ENCODE peak calls at places on chromosomes 16 and 17, in four cellular contexts. X, B, W and M are unnamed samples.

GRCh38 chr17:9148908-9149536 is 127.7 kb downstream of the NTN1 start:
- DNase-seq in B (no peak), W (no peak), X (no peak), M (no peak)

GRCh38 chr17:74815671-74816370 is 39.7 kb upstream of the NAT9 start:
- DNase-seq in B (peak), X (no peak), W (no peak), M (peak)

GRCh38 chr16:83118365-83118764 is 491.6 kb downstream of the CDH13 start:
- DNase-seq in B (no peak), W (no peak), X (no peak), M (no peak)

GRCh38 chr17:68125471-68125870 is 89.9 kb downstream of the KPNA2 start:
- DNase-seq in B (no peak), X (no peak), W (no peak), M (no peak)

GRCh38 chr17:49292901-49293300 is 62.3 kb upstream of the PHOSPHO1 start:
- DNase-seq in W (no peak), B (no peak), X (no peak), M (no peak)

GRCh38 chr17:77892469-77893143 is 65.9 kb upstream of the TNRC6C start:
- DNase-seq in W (no peak), B (no peak), X (no peak), M (peak)

GRCh38 chr16:10885246-10885645 is 8.2 kb downstream of the CIITA start:
- DNase-seq in X (no peak), B (no peak), W (no peak), M (no peak)

GRCh38 chr16:85528528-85529387 is 84.4 kb upstream of the GSE1 start:
- DNase-seq in B (no peak), X (peak), W (no peak), M (no peak)

GRCh38 chr17:54662978-54663876 is 237.4 kb upstream of the TOM1L1 start:
- DNase-seq in X (no peak), W (no peak), B (no peak), M (no peak)

GRCh38 chr17:47373002-47373401 is 49.2 kb downstream of the EFCAB13 start:
- DNase-seq in B (no peak), X (no peak), W (no peak), M (no peak)

GRCh38 chr16:30924086-30924714 is 828 bp downstream of the FBXL19 start:
- DNase-seq in W (no peak), B (no peak), X (peak), M (no peak)

GRCh38 chr16:69709456-69710084 is 16.8 kb downstream of the NQO1 start:
- DNase-seq in W (peak), B (peak), X (peak), M (peak)

GRCh38 chr16:71230122-71230845 is at the start of gene HYDIN:
- DNase-seq in W (peak), X (no peak), B (peak), M (peak)

GRCh38 chr17:74864866-74865395 is 5.2 kb upstream of the GRIN2C start:
- DNase-seq in B (peak), X (peak), W (peak), M (peak)

GRCh38 chr17:58325976-58326468 is 2.6 kb downstream of the TSPOAP1 start:
- DNase-seq in X (no peak), W (no peak), B (no peak), M (no peak)

GRCh38 chr17:42843358-42843934 is 934 bp upstream of the AOC2 start:
- DNase-seq in B (peak), X (peak), W (peak), M (peak)

GRCh38 chr16:81446318-81447275 is 2.0 kb downstream of the CMIP start:
- DNase-seq in W (no peak), B (no peak), X (peak), M (no peak)

GRCh38 chr16:88039591-88039990 is 88.4 kb downstream of the BANP start:
- DNase-seq in X (no peak), B (no peak), W (no peak), M (no peak)

GRCh38 chr16:15642557-15643452 is at the start of gene MARF1:
- DNase-seq in W (peak), B (peak), X (peak), M (peak)
- TF ChIP-seq CTCF in W (peak), B (peak), X (peak), M (peak)

GRCh38 chr17:66987059-66987616 is 22.6 kb downstream of the CACNG4 start:
- DNase-seq in W (no peak), X (no peak), B (no peak), M (no peak)
- TF ChIP-seq CTCF in W (no peak), X (no peak), B (no peak), M (no peak)

GRCh38 chr17:562174-562573 is 152.5 kb downstream of the VPS53 start:
- DNase-seq in B (peak), W (peak), X (no peak), M (no peak)
- TF ChIP-seq CTCF in B (no peak), W (no peak), X (no peak), M (no peak)

GRCh38 chr17:41777157-41777578 is 9.3 kb downstream of the JUP start:
- DNase-seq in W (no peak), X (no peak), B (peak), M (no peak)
- TF ChIP-seq CTCF in W (peak), X (no peak), B (peak), M (no peak)

GRCh38 chr16:1639282-1639681 is 27.1 kb downstream of the CRAMP1 start:
- DNase-seq in X (no peak), B (no peak), W (no peak), M (no peak)

GRCh38 chr16:1638757-1639156 is 26.6 kb downstream of the CRAMP1 start:
- DNase-seq in W (no peak), B (no peak), X (no peak), M (no peak)

GRCh38 chr16:1639840-1640239 is 27.7 kb downstream of the CRAMP1 start:
- DNase-seq in B (no peak), W (no peak), X (no peak), M (no peak)

GRCh38 chr16:1641261-1641660 is 29.1 kb downstream of the CRAMP1 start:
- DNase-seq in X (no peak), B (no peak), W (no peak), M (no peak)

DNA sequence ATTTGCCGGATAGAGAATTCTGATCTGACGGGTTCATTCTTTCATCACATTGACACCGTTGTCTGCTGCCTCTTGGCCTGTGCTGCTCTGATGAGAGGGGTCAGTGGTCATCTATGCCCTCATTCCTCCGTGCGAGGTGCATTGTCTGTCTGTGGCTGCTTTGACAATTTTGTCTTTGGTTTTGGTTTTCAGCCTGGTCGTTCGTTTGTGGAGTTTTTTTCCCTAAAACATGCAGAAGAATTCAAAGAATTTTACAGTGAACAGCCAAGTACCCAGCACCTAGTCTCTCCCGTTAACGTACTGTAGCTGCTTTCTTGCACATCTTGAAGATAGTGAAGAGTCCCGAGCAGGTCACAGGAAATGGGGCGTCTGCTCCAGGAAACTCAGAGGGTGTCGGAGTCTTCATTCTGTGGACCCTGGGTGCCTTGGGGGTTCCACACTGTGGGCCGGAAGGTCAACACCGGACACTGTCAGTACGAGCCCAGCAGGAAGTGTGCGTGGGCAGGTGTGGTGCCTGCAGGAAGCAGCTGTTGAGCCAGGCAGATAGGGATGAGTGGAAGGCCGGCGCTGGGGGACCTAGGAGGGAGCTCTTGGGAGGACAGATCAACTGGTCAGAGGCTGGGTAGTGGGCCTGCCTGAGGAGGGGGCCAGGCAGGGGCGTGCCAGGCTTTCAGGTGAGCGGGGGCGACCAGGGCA is 28.2 kb downstream of the CRAMP1 start:
- DNase-seq in X (no peak), W (no peak), B (peak), M (no peak)
- TF ChIP-seq CTCF in X (no peak), W (no peak), B (no peak), M (no peak)

GRCh38 chr17:75875940-75876189 is 2.5 kb downstream of the TRIM47 start:
- DNase-seq in B (no peak), X (no peak), W (no peak), M (no peak)

GRCh38 chr17:75875182-75875939 is 3.0 kb downstream of the TRIM47 start:
- DNase-seq in W (no peak), X (peak), B (no peak), M (no peak)

GRCh38 chr17:75877752-75878173 is 618 bp downstream of the TRIM47 start:
- DNase-seq in W (peak), B (peak), X (peak), M (peak)

GRCh38 chr17:75876938-75877751 is 1.2 kb downstream of the TRIM47 start:
- DNase-seq in B (peak), X (no peak), W (peak), M (no peak)

GRCh38 chr17:75876190-75876937 is 2.0 kb downstream of the TRIM47 start:
- DNase-seq in X (peak), W (no peak), B (no peak), M (no peak)
- TF ChIP-seq CTCF in X (peak), W (peak), B (peak), M (no peak)

DNA sequence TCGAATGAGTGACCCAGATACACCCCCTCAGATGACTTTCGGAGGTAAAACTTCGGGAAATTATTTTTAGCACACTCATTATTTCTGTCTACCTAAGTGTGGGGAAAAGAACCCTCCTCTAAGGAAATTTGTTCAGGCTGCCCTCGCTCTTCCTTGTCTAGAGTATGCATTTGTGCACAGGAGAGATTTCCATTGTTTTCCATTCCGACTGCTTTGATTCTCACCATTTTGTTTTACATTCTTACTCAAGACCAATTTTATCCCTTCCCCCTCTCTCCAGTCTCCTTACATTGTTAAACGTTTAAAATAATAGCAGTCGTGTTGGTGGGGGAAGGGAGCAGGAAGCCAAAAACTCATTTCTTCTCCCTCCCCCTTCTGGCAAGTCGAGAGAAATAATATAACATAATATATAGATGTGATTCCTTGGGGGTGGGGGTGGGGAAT is 1.5 kb upstream of the CHD3 start:
- DNase-seq in B (no peak), W (no peak), X (no peak), M (no peak)
- TF ChIP-seq CTCF in B (peak), W (peak), X (no peak), M (peak)